ENCODE peak calls at places on chromosomes 6 and 20, in ten cellular contexts. O, H, I, M, Y, K, R, X, T and Z are unnamed samples.

GRCh38 chr20:35952480-35953410 is 1.6 kb downstream of the SCAND1 start:
- DNase-seq in R (no peak), I (no peak), O (peak), X (no peak), H (no peak), Y (no peak), M (no peak), K (no peak), T (no peak), Z (no peak)

GRCh38 chr6:167737205-167737830 is 89.4 kb upstream of the AFDN start:
- DNase-seq in M (no peak), I (no peak), R (no peak), Y (no peak), O (no peak), K (peak), H (no peak), T (no peak), X (no peak), Z (peak)

GRCh38 chr6:114747995-114748625 is 405.3 kb upstream of the HS3ST5 start:
- DNase-seq in X (peak), I (no peak), O (peak), H (peak), R (no peak), M (peak), K (peak), T (no peak), Y (no peak), Z (no peak)

GRCh38 chr20:31494131-31494530 is 19.0 kb downstream of the REM1 start:
- DNase-seq in K (no peak), X (no peak), M (peak), Y (no peak), R (no peak), H (no peak), O (peak), T (no peak), I (no peak), Z (no peak)

GRCh38 chr6:24401458-24401857 is 1.3 kb upstream of the MRS2 start:
- DNase-seq in M (no peak), T (no peak), I (no peak), H (no peak), K (no peak), O (no peak), X (no peak), R (no peak), Y (no peak), Z (no peak)

GRCh38 chr6:36368921-36369880 is 18.3 kb downstream of the ETV7 start:
- DNase-seq in X (no peak), H (no peak), Y (no peak), R (no peak), T (no peak), M (no peak), O (no peak), K (no peak), I (no peak), Z (no peak)

GRCh38 chr20:1813101-1813529 is 82.1 kb upstream of the SIRPA start:
- DNase-seq in R (peak), I (peak), M (no peak), K (peak), T (peak), Y (no peak), X (peak), H (no peak), O (peak), Z (peak)

GRCh38 chr6:142944126-142945066 is 580 bp downstream of the HIVEP2 start:
- DNase-seq in R (peak), I (peak), H (peak), Y (peak), X (peak), T (peak), M (peak), O (peak), K (peak), Z (peak)

GRCh38 chr6:144195671-144196070 is 45.4 kb downstream of the STX11 start:
- DNase-seq in R (no peak), X (no peak), Y (no peak), M (no peak), H (no peak), I (no peak), K (no peak), O (peak), T (no peak), Z (no peak)

GRCh38 chr20:17681741-17682102 is 320 bp downstream of the RRBP1 start:
- DNase-seq in I (no peak), K (no peak), T (no peak), R (no peak), Y (no peak), O (no peak), M (peak), X (no peak), H (no peak), Z (no peak)

GRCh38 chr6:32369678-32370077 is 2.0 kb downstream of the TSBP1 start:
- DNase-seq in O (peak), M (no peak), I (no peak), X (no peak), Y (no peak), K (no peak), T (no peak), R (no peak), H (no peak), Z (no peak)

GRCh38 chr6:160238234-160238633 is 20.4 kb downstream of the SLC22A2 start:
- DNase-seq in I (no peak), M (no peak), O (no peak), T (no peak), R (no peak), H (no peak), K (no peak), Y (no peak), X (no peak), Z (no peak)

GRCh38 chr6:123529843-123530242 is 106.9 kb downstream of the TRDN start:
- DNase-seq in M (peak), R (no peak), I (no peak), X (no peak), T (no peak), H (no peak), K (no peak), Y (no peak), O (peak), Z (no peak)

GRCh38 chr6:129251669-129252376 is 368.9 kb downstream of the LAMA2 start:
- DNase-seq in M (peak), R (peak), X (peak), Y (no peak), O (peak), K (peak), T (no peak), I (peak), H (peak), Z (no peak)

GRCh38 chr20:54028276-54029011 is 42.0 kb downstream of the BCAS1 start:
- DNase-seq in X (no peak), O (no peak), I (no peak), K (no peak), T (no peak), M (no peak), R (no peak), H (no peak), Y (no peak), Z (no peak)

GRCh38 chr6:43095939-43096338 is 19.8 kb downstream of the PTK7 start:
- DNase-seq in H (no peak), R (no peak), K (no peak), I (no peak), T (no peak), X (no peak), M (no peak), Y (no peak), O (no peak), Z (no peak)

GRCh38 chr6:136039185-136039584 is 187.7 kb downstream of the PDE7B start:
- DNase-seq in H (no peak), T (no peak), Y (no peak), M (no peak), R (peak), O (no peak), K (no peak), I (no peak), X (no peak), Z (no peak)

GRCh38 chr20:37323985-37324384 is 22.0 kb upstream of the SRC start:
- DNase-seq in O (no peak), R (no peak), M (no peak), I (no peak), Y (no peak), X (no peak), T (no peak), H (no peak), K (no peak), Z (no peak)

GRCh38 chr6:112049996-112050395 is 3.9 kb upstream of the CCN6 start:
- DNase-seq in M (no peak), X (no peak), O (no peak), R (no peak), H (no peak), K (no peak), I (no peak), T (no peak), Y (no peak), Z (no peak)

GRCh38 chr6:130376921-130377320 is 11.1 kb downstream of the TMEM200A start:
- DNase-seq in I (no peak), Y (no peak), H (no peak), K (no peak), M (no peak), R (no peak), X (no peak), T (no peak), O (no peak), Z (no peak)

GRCh38 chr20:51487525-51488279 is 54.8 kb downstream of the NFATC2 start:
- DNase-seq in X (no peak), T (no peak), Y (no peak), O (peak), I (no peak), M (peak), H (no peak), R (no peak), K (no peak), Z (no peak)

GRCh38 chr20:3162080-3162611 is 2.5 kb upstream of the FASTKD5 start:
- DNase-seq in T (no peak), Y (no peak), M (no peak), O (no peak), K (peak), H (peak), X (no peak), R (no peak), I (no peak), Z (peak)

GRCh38 chr6:43969158-43969981 is 157.9 kb downstream of the MRPL14 start:
- DNase-seq in H (no peak), X (no peak), T (no peak), K (peak), O (no peak), R (no peak), M (peak), Y (no peak), I (no peak), Z (no peak)

GRCh38 chr20:6613280-6613861 is 154.1 kb upstream of the BMP2 start:
- DNase-seq in M (no peak), R (no peak), K (no peak), X (no peak), I (no peak), T (no peak), Y (no peak), O (no peak), H (no peak), Z (no peak)

DNA sequence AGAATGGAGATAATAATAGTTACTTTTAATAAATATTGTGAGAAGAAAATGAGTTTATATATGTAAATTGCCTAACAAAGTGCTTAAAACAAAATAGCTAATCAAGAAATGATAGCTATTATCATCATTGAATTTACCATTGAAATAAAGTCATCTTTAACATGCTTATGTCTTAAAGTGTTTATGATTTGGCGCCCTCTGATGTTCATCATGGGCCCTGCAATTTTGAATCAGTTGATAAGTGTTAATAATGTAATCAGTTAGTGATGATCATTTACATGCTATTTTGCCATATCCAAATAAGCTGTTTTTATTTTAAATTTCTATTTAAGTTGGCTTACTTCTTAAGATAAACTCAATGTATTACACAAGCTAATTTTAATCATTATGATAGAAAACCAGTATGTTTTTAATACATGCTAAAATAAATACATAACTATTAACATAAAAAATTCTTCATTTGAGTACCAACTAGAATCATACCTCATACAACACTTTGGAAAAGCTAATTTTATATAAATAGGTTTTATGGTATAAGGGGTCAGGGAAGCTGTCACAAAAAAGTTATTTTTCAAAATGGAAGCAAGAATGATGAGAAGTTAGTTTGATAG is 39.2 kb upstream of the TPD52L1 start:
- DNase-seq in R (peak), O (peak), X (peak), H (peak), M (peak), T (no peak), I (peak), K (peak), Y (no peak), Z (peak)
- TF ChIP-seq EP300 in R (no peak), O (no peak), X (no peak), H (no peak), M (no peak), T (no peak), I (no peak), K (no peak), Y (no peak), Z (no peak)

GRCh38 chr6:104603108-104603745 is 256.5 kb downstream of the HACE1 start:
- DNase-seq in O (no peak), T (no peak), M (no peak), Y (no peak), R (no peak), X (no peak), K (no peak), H (no peak), I (no peak), Z (no peak)
- TF ChIP-seq EP300 in O (no peak), T (no peak), M (no peak), Y (no peak), R (no peak), X (no peak), K (no peak), H (no peak), I (no peak), Z (no peak)

GRCh38 chr6:3540253-3540820 is 83.5 kb upstream of the SLC22A23 start:
- DNase-seq in R (no peak), I (no peak), H (no peak), T (peak), Y (no peak), K (no peak), M (no peak), O (no peak), X (no peak), Z (no peak)
- TF ChIP-seq EP300 in R (no peak), I (no peak), H (no peak), T (no peak), Y (no peak), K (no peak), M (no peak), O (no peak), X (no peak), Z (no peak)

DNA sequence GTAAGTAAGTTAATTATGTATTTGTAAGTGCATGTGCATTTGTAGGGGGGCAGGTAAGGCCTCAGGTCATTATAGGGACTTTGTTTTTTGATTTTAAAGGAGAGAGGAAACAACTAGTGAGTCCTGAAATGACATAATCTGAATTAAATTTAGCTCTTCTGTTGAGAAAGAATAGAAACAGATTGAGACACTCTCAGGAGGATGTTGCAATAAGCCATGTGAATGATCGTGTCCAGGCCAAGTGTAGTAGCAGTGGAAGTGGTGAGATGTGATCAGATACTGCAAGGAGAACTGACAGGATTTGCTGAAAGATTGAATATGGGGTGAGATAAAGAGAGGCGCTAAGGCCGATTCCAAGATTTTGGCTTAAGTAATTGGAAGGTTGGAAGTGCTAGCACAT is 2.6 kb upstream of the CENPW start:
- DNase-seq in X (peak), O (no peak), K (no peak), H (no peak), R (no peak), T (no peak), Y (no peak), M (no peak), I (no peak), Z (peak)
- TF ChIP-seq EP300 in X (no peak), O (no peak), K (no peak), H (no peak), R (no peak), T (no peak), Y (no peak), M (no peak), I (no peak), Z (no peak)

GRCh38 chr6:53746442-53747103 is 48.2 kb upstream of the LRRC1 start:
- DNase-seq in H (no peak), K (no peak), Y (no peak), X (no peak), R (no peak), M (no peak), O (no peak), T (peak), I (no peak), Z (no peak)
- TF ChIP-seq EP300 in H (no peak), K (no peak), Y (no peak), X (no peak), R (no peak), M (no peak), O (no peak), T (no peak), I (no peak), Z (no peak)

GRCh38 chr20:21090738-21091120 is 15.4 kb downstream of the LINC00237 start:
- DNase-seq in M (no peak), R (no peak), H (no peak), I (no peak), T (peak), X (no peak), Y (no peak), O (no peak), K (no peak), Z (no peak)
- TF ChIP-seq EP300 in M (no peak), R (no peak), H (no peak), I (no peak), T (no peak), X (no peak), Y (no peak), O (no peak), K (no peak), Z (no peak)

GRCh38 chr6:28082939-28083338 is 2.6 kb downstream of the ZNF165 start:
- DNase-seq in Y (no peak), M (no peak), I (no peak), T (no peak), R (no peak), O (no peak), H (no peak), X (no peak), K (no peak), Z (no peak)

GRCh38 chr6:28078050-28078449 is 2.3 kb upstream of the ZNF165 start:
- DNase-seq in Y (no peak), I (no peak), O (no peak), M (no peak), K (no peak), H (no peak), T (no peak), X (no peak), R (no peak), Z (no peak)

GRCh38 chr6:28078836-28079235 is 1.5 kb upstream of the ZNF165 start:
- DNase-seq in T (no peak), K (no peak), M (no peak), I (no peak), Y (no peak), H (no peak), X (no peak), R (no peak), O (no peak), Z (no peak)

GRCh38 chr6:28080631-28081485 is 490 bp downstream of the ZNF165 start:
- DNase-seq in K (peak), T (peak), Y (peak), H (peak), X (peak), R (peak), M (peak), O (peak), I (peak), Z (peak)

DNA sequence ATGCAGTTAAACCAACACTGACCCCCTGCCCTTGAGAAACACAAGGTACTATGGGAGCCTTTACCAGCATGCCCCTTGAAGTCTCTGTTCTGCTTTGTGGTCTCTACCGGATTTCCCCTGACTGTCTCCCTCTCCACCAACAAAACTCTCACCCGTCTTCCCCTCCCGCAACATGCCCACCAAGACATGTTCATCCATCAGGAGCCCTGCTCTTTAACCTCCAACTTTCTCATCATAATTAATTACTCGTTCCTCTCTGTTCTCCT is 1.1 kb downstream of the ZNF165 start:
- DNase-seq in I (peak), O (no peak), H (no peak), M (no peak), Y (no peak), X (no peak), R (no peak), K (no peak), T (no peak), Z (no peak)
- TF ChIP-seq EP300 in I (no peak), O (no peak), H (no peak), M (no peak), Y (no peak), X (no peak), R (no peak), K (no peak), T (no peak), Z (no peak)

GRCh38 chr6:87529221-87529620 is 56.4 kb downstream of the SLC35A1 start:
- DNase-seq in T (no peak), I (no peak), R (no peak), Y (no peak), X (no peak), O (no peak), M (no peak), K (no peak), H (no peak), Z (no peak)
- TF ChIP-seq EP300 in T (no peak), I (no peak), R (no peak), Y (no peak), X (no peak), O (no peak), M (no peak), K (no peak), H (no peak), Z (no peak)

GRCh38 chr6:157811137-157811475 is 11.9 kb upstream of the SNX9 start:
- DNase-seq in O (no peak), K (no peak), Y (no peak), T (no peak), H (no peak), I (no peak), M (no peak), R (no peak), X (no peak), Z (no peak)

GRCh38 chr6:157808405-157808950 is 14.6 kb upstream of the SNX9 start:
- DNase-seq in T (no peak), R (no peak), O (no peak), I (no peak), Y (no peak), K (no peak), X (no peak), H (no peak), M (no peak), Z (no peak)

GRCh38 chr6:157811476-157812173 is 11.4 kb upstream of the SNX9 start:
- DNase-seq in T (no peak), X (no peak), M (no peak), O (no peak), R (no peak), K (no peak), H (no peak), Y (no peak), I (no peak), Z (no peak)

GRCh38 chr6:157806496-157807215 is 16.4 kb upstream of the SNX9 start:
- DNase-seq in I (no peak), O (no peak), M (no peak), X (no peak), T (no peak), K (no peak), R (no peak), Y (no peak), H (no peak), Z (no peak)

DNA sequence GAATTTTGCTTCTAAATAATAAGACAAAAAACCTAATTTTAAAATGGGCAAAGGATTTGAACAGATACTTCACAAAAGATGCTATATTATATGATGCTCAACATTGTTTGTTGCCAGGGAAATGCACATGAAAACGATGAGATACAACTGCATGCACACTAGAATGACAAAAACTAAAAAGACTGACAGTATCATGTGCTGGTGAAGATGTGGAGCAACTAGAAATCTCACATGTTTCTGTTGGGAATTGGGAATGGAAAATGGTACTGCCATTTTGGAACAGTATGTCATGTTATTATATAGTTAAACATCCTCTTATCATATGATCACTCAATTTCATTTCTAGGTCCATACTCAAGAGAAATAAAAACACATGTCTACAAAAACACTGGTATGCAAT is 13.4 kb upstream of the SNX9 start:
- DNase-seq in M (no peak), O (no peak), Y (no peak), I (no peak), R (no peak), K (no peak), X (no peak), H (no peak), T (no peak), Z (no peak)
- TF ChIP-seq EP300 in M (no peak), O (no peak), Y (no peak), I (no peak), R (no peak), K (no peak), X (no peak), H (no peak), T (no peak), Z (no peak)